ENCODE peak calls at places on chromosomes 2 and 18, in ten cellular contexts. Q is SK-N-MC, V is transverse colon, Z is heart left ventricle, M is hepatocyte, I is AG04450, H is epithelial cell of esophagus, E is uterus, Y is kidney epithelial cell, F is right cardiac atrium. S is an unnamed sample.

GRCh38 chr18:29161429-29161828 is 984.5 kb upstream of the CDH2 start:
- DNase-seq in H (peak; percentile 36), V (no peak), M (no peak), E (no peak), I (no peak), Q (no peak), F (no peak), Y (no peak), Z (no peak), S (no peak)

GRCh38 chr18:76419811-76420210 is 75.2 kb downstream of the ZNF516 start:
- DNase-seq in I (no peak), M (no peak), H (no peak), V (no peak), E (no peak), F (no peak), Z (no peak), Q (no peak), Y (no peak), S (no peak)

GRCh38 chr2:140988597-140988996 is 1142.2 kb downstream of the LRP1B start:
- DNase-seq in M (no peak), Y (no peak), Z (no peak), V (no peak), Q (no peak), H (peak; percentile 5), E (no peak), F (no peak), I (no peak), S (no peak)

GRCh38 chr18:48336332-48336731 is 72.9 kb downstream of the ZBTB7C start:
- DNase-seq in Q (no peak), Y (no peak), M (peak; percentile 40), E (no peak), Z (no peak), I (no peak), H (peak; percentile 42), F (no peak), V (no peak), S (no peak)

GRCh38 chr2:174259981-174260380 is 11.6 kb upstream of the OLA1 start:
- DNase-seq in Y (no peak), H (peak; percentile 76), V (no peak), Z (no peak), Q (peak; percentile 88), F (no peak), I (peak; percentile 61), M (peak; percentile 27), E (no peak), S (peak; percentile 26)

GRCh38 chr18:25518716-25519053 is 166.7 kb upstream of the ZNF521 start:
- DNase-seq in E (no peak), I (no peak), Q (no peak), H (no peak), F (no peak), Z (no peak), V (no peak), M (no peak), Y (no peak), S (no peak)

GRCh38 chr2:181077128-181077709 is 96.8 kb downstream of the UBE2E3 start:
- DNase-seq in Z (no peak), E (no peak), M (peak; percentile 61), Y (no peak), V (no peak), H (peak; percentile 62), Q (no peak), I (no peak), F (no peak), S (peak; percentile 22)

GRCh38 chr2:60957643-60958042 is 59.9 kb upstream of the PEX13 start:
- DNase-seq in E (no peak), I (no peak), M (no peak), Y (no peak), Z (no peak), Q (no peak), F (no peak), H (peak; percentile 90), V (peak; percentile 78), S (no peak)

GRCh38 chr18:7624697-7625096 is 57.6 kb downstream of the PTPRM start:
- DNase-seq in F (no peak), H (no peak), M (no peak), E (no peak), Z (no peak), Y (no peak), I (no peak), Q (no peak), V (no peak), S (no peak)

GRCh38 chr18:6660334-6660733 is 69.2 kb upstream of the ARHGAP28 start:
- DNase-seq in I (no peak), Z (no peak), E (no peak), M (no peak), Y (no peak), F (no peak), Q (no peak), V (no peak), H (no peak), S (no peak)

GRCh38 chr2:57185568-57185967 is 861.0 kb upstream of the VRK2 start:
- DNase-seq in Q (no peak), M (no peak), Y (no peak), E (no peak), H (no peak), V (no peak), I (no peak), F (no peak), Z (no peak), S (no peak)

GRCh38 chr18:57301573-57302230 is 50.7 kb upstream of the ST8SIA3 start:
- DNase-seq in Z (no peak), I (no peak), Y (no peak), F (no peak), E (no peak), Q (no peak), H (no peak), M (no peak), V (no peak), S (no peak)

GRCh38 chr2:207792244-207792785 is 22.6 kb upstream of the FZD5 start:
- DNase-seq in Q (no peak), I (no peak), Z (no peak), H (peak; percentile 80), V (no peak), M (no peak), E (no peak), Y (peak; percentile 70), F (no peak), S (peak; percentile 47)

GRCh38 chr2:83944174-83944573 is 514.9 kb downstream of the SUCLG1 start:
- DNase-seq in E (no peak), I (no peak), Y (no peak), Q (no peak), F (no peak), H (no peak), Z (no peak), M (no peak), V (no peak), S (no peak)
- H3K4me3 ChIP-seq in E (no peak overlapping the region), I (no peak overlapping the region), Y (no peak overlapping the region), Q (no peak overlapping the region), F (no peak overlapping the region), H (no peak overlapping the region), Z (no peak overlapping the region), M (no peak overlapping the region), V (no peak overlapping the region), S (no peak overlapping the region)

GRCh38 chr2:232928564-232929302 is 58.7 kb downstream of the SNORC start:
- DNase-seq in F (peak; percentile 59), Y (no peak), Z (no peak), H (no peak), I (no peak), Q (no peak), V (no peak), E (no peak), M (no peak), S (no peak)

GRCh38 chr2:232926448-232927040 is 56.5 kb downstream of the SNORC start:
- DNase-seq in Z (no peak), Q (no peak), I (no peak), M (no peak), V (no peak), F (no peak), H (no peak), Y (no peak), E (no peak), S (no peak)

GRCh38 chr2:232929303-232930123 is 59.4 kb downstream of the SNORC start:
- DNase-seq in I (no peak), Z (no peak), V (no peak), H (no peak), M (no peak), Q (no peak), E (no peak), F (no peak), Y (no peak), S (no peak)

GRCh38 chr2:232927041-232927792 is 57.2 kb downstream of the SNORC start:
- DNase-seq in Q (no peak), I (no peak), Y (no peak), V (no peak), E (no peak), M (no peak), Z (no peak), H (no peak), F (peak; percentile 70), S (no peak)

GRCh38 chr2:232927793-232928563 is 57.9 kb downstream of the SNORC start:
- DNase-seq in I (no peak), Q (no peak), E (no peak), H (no peak), Z (no peak), M (peak; percentile 54), Y (no peak), F (no peak), V (no peak), S (no peak)
- H3K4me3 ChIP-seq in I (peak overlapping the region; percentile 10), Q (peak overlapping the region; percentile 80), E (peak overlapping the region; percentile 41), H (no peak overlapping the region), Z (peak overlapping the region; percentile 53), M (no peak overlapping the region), Y (peak overlapping the region; percentile 26), F (peak overlapping the region; percentile 73), V (peak overlapping the region; percentile 35), S (peak overlapping the region; percentile 31)

DNA sequence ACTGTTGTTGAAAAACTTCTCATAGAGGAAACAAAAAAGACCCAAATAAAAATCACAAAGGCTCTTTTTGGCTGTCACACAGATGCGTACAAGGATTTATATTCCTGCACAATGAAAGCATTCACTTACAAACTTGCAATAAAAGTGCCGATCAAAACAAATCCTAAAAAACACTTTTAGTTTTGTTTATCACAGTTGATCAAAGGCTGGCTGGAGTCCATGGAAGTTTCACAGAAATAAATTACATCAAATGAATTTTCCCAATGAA is 20.2 kb downstream of the FBXO15 start:
- DNase-seq in M (no peak), I (no peak), Y (no peak), E (no peak), H (no peak), Q (no peak), F (no peak), Z (no peak), V (no peak), S (no peak)
- H3K4me3 ChIP-seq in M (no peak overlapping the region), I (no peak overlapping the region), Y (no peak overlapping the region), E (no peak overlapping the region), H (no peak overlapping the region), Q (no peak overlapping the region), F (no peak overlapping the region), Z (no peak overlapping the region), V (no peak overlapping the region), S (no peak overlapping the region)

DNA sequence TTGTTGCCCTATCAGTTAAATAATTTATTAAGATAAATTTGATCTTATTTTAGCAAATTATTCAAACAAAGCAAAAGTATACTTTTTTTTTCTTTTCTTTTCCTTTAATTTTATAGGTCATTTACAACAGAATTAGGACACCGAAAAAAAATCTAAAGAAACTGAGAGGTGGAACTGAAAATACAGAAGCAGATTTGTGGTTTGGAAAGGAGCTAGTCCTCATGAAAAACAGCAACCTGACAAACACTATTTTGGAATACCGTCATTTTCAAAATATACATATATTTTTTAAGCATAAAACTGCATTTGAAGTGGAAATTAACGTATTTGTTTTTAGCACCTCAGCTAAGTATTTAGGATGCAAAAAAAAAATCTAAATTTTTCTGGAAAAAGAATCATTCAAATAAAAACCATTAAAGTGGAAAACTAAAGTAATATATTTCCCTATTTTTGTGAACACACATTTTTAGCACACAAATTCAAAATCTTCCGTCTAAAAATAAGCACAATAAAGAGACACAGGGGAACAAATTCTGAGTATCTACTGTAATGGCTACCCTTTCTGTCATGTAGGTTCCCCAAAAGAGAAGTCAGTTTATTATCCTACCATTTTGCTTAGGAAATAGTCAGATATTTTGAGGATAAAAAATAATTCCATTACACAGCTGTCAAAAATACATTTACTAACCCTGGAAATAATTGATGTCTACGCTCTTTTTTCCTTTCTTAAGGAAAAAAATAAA is 2.7 kb downstream of the CCDC88A start:
- DNase-seq in F (no peak), H (no peak), Z (no peak), Q (no peak), V (no peak), E (no peak), M (no peak), Y (no peak), I (no peak), S (no peak)
- H3K4me3 ChIP-seq in F (no peak overlapping the region), H (no peak overlapping the region), Z (peak overlapping the region; percentile 87), Q (peak overlapping the region; percentile 81), V (no peak overlapping the region), E (peak overlapping the region; percentile 66), M (peak overlapping the region; percentile 12), Y (no peak overlapping the region), I (peak overlapping the region; percentile 94), S (peak overlapping the region; percentile 84)

S was measured in astrocyte of the cerebellum.